ENCODE peak calls at places on chromosome 2, in eight cellular contexts. B, T, F, P, R, N, E and O are unnamed samples.

GRCh38 chr2:216299130-216299529 is 73.2 kb downstream of the MARCHF4 start:
- DNase-seq in E (no peak), T (no peak), F (no peak), N (no peak), B (no peak), R (no peak), P (no peak), O (no peak)

GRCh38 chr2:222950886-222951285 is 90.0 kb downstream of the ACSL3 start:
- DNase-seq in F (no peak), E (no peak), B (no peak), R (no peak), P (no peak), T (no peak), N (peak), O (no peak)

GRCh38 chr2:237704476-237705224 is 77.3 kb downstream of the LRRFIP1 start:
- DNase-seq in N (peak), B (no peak), R (no peak), E (no peak), T (no peak), F (no peak), P (no peak), O (no peak)

GRCh38 chr2:226168496-226169160 is 631.0 kb downstream of the IRS1 start:
- DNase-seq in P (no peak), T (no peak), R (no peak), E (no peak), F (no peak), N (no peak), B (no peak), O (no peak)

GRCh38 chr2:29114841-29115609 is at the start of gene CLIP4:
- DNase-seq in B (peak), P (no peak), E (no peak), R (no peak), N (peak), F (peak), T (peak), O (no peak)

GRCh38 chr2:127143851-127144782 is 37.2 kb upstream of the BIN1 start:
- DNase-seq in B (no peak), N (peak), F (no peak), T (no peak), P (no peak), E (no peak), R (no peak), O (no peak)

GRCh38 chr2:236768393-236769140 is 198.9 kb downstream of the ACKR3 start:
- DNase-seq in F (no peak), T (no peak), N (no peak), B (no peak), P (no peak), R (no peak), E (no peak), O (no peak)

GRCh38 chr2:10844083-10844482 is 31.5 kb upstream of the PDIA6 start:
- DNase-seq in N (peak), P (no peak), T (no peak), F (no peak), E (no peak), R (peak), B (no peak), O (no peak)

GRCh38 chr2:74019516-74019915 is 34.8 kb downstream of the TET3 start:
- DNase-seq in E (no peak), T (no peak), B (no peak), N (no peak), R (no peak), P (no peak), F (no peak), O (no peak)